ENCODE peak calls at places on chromosomes 4 and X, in eight cellular contexts. O is vagina, Z is stomach, R is body of pancreas, P is A549, N is suprapubic skin, G is thyroid gland, J is K562. F is an unnamed sample.
A peak's percentile ranks its signal among the peaks of the same experiment; 100 is the strongest.

GRCh38 chr4:89303177-89303576 is 4.4 kb downstream of the GPRIN3 start:
- DNase-seq in R (peak; percentile 30), Z (no peak), O (no peak), P (peak; percentile 91), J (no peak), N (no peak), G (no peak), F (no peak)

GRCh38 chr4:8538703-8539567 is 41.3 kb upstream of the GPR78 start:
- DNase-seq in Z (peak; percentile 63), R (peak; percentile 90), N (no peak), P (peak; percentile 57), G (no peak), J (no peak), O (no peak), F (no peak)

GRCh38 chr4:5773271-5773555 is 62.2 kb downstream of the EVC start:
- DNase-seq in N (no peak), Z (no peak), J (no peak), G (no peak), P (no peak), O (no peak), R (no peak), F (no peak)

GRCh38 chr4:110275871-110276270 is 77.5 kb upstream of the ELOVL6 start:
- DNase-seq in R (no peak), O (no peak), G (no peak), J (no peak), N (no peak), Z (no peak), P (no peak), F (no peak)

GRCh38 chrX:12791253-12792228 is at the start of gene PRPS2:
- DNase-seq in Z (peak; percentile 69), N (peak; percentile 80), P (peak; percentile 64), R (peak; percentile 67), J (peak; percentile 89), G (peak; percentile 48), O (no peak), F (peak; percentile 70)

GRCh38 chr4:156983366-156983765 is 11.8 kb upstream of the PDGFC start:
- DNase-seq in J (no peak), P (peak; percentile 16), O (no peak), N (no peak), R (no peak), Z (no peak), G (no peak), F (no peak)

GRCh38 chr4:188282620-188283232 is 143.5 kb downstream of the TRIML1 start:
- DNase-seq in N (no peak), G (no peak), Z (no peak), P (no peak), R (no peak), O (no peak), J (no peak), F (no peak)

GRCh38 chrX:133085785-133086184 is 11.1 kb downstream of the USP26 start:
- DNase-seq in Z (no peak), N (no peak), O (no peak), G (no peak), J (no peak), R (peak; percentile 23), P (no peak), F (no peak)

GRCh38 chrX:18348047-18348446 is 6.4 kb downstream of the SCML2 start:
- DNase-seq in Z (no peak), R (no peak), P (no peak), O (no peak), J (no peak), N (no peak), G (no peak), F (no peak)

GRCh38 chr4:4937926-4938325 is 78.5 kb downstream of the MSX1 start:
- DNase-seq in G (no peak), Z (no peak), P (no peak), R (no peak), J (no peak), N (no peak), O (peak; percentile 52), F (no peak)

GRCh38 chrX:150845091-150845490 is 53.4 kb downstream of the CD99L2 start:
- DNase-seq in P (no peak), R (no peak), N (no peak), Z (no peak), J (no peak), G (no peak), O (no peak), F (no peak)

GRCh38 chrX:129823523-129823922 is 20.2 kb downstream of the ZDHHC9 start:
- DNase-seq in J (no peak), P (no peak), R (no peak), Z (no peak), O (no peak), N (no peak), G (no peak), F (no peak)

GRCh38 chrX:100449696-100450606 is 39.9 kb upstream of the PCDH19 start:
- DNase-seq in N (peak; percentile 60), G (peak; percentile 18), P (no peak), O (no peak), R (peak; percentile 12), Z (no peak), J (no peak), F (no peak)

GRCh38 chr4:138063581-138063980 is 178.6 kb downstream of the SLC7A11 start:
- DNase-seq in P (no peak), G (no peak), R (no peak), J (no peak), Z (no peak), N (no peak), O (no peak), F (no peak)

GRCh38 chr4:17504081-17504480 is 7.8 kb downstream of the QDPR start:
- DNase-seq in G (no peak), R (no peak), P (no peak), N (no peak), Z (no peak), J (no peak), O (no peak), F (no peak)

GRCh38 chrX:13266641-13267420 is 53.0 kb downstream of the ATXN3L start:
- DNase-seq in O (no peak), R (no peak), Z (no peak), G (no peak), N (no peak), J (no peak), P (no peak), F (no peak)

GRCh38 chr4:5753766-5754528 is 42.9 kb downstream of the EVC start:
- DNase-seq in P (peak; percentile 48), N (no peak), R (no peak), Z (no peak), J (no peak), G (peak; percentile 20), O (no peak), F (no peak)

GRCh38 chrX:136395271-136395670 is 92.5 kb upstream of the BRS3 start:
- DNase-seq in N (no peak), O (no peak), Z (no peak), G (no peak), R (no peak), J (no peak), P (no peak), F (no peak)

GRCh38 chr4:38157592-38157991 is 197.4 kb downstream of the PTTG2 start:
- DNase-seq in N (peak; percentile 68), R (peak; percentile 44), P (peak; percentile 66), O (no peak), G (no peak), J (no peak), Z (peak; percentile 40), F (no peak)

GRCh38 chr4:102338405-102338804 is 6.9 kb downstream of the SLC39A8 start:
- DNase-seq in J (no peak), Z (no peak), P (no peak), R (no peak), G (no peak), O (no peak), N (no peak), F (no peak)

GRCh38 chrX:9467181-9467580 is 2.3 kb downstream of the TBL1X start:
- DNase-seq in N (no peak), J (no peak), R (no peak), G (peak; percentile 46), O (no peak), Z (no peak), P (no peak), F (no peak)

GRCh38 chrX:150935466-150935865 is 37.0 kb upstream of the CD99L2 start:
- DNase-seq in Z (no peak), P (peak; percentile 9), O (no peak), R (no peak), J (no peak), G (peak; percentile 1), N (no peak), F (no peak)

GRCh38 chr4:106767991-106768390 is 268.1 kb downstream of the DKK2 start:
- DNase-seq in R (no peak), P (no peak), J (no peak), G (no peak), N (no peak), Z (no peak), O (no peak), F (no peak)

GRCh38 chrX:10156199-10157031 is at the start of gene CLCN4:
- DNase-seq in G (peak; percentile 83), J (no peak), O (no peak), R (peak; percentile 72), N (no peak), P (peak; percentile 47), Z (peak; percentile 70), F (no peak)

GRCh38 chr4:78560296-78560963 is 8.9 kb downstream of the ANXA3 start:
- DNase-seq in Z (no peak), G (no peak), N (no peak), P (peak; percentile 71), R (no peak), O (no peak), J (no peak), F (no peak)
- TF ChIP-seq POLR2A in Z (no peak), G (no peak), N (no peak), P (no peak), R (no peak), O (no peak), J (no peak), F (no peak)

GRCh38 chrX:154546354-154547244 is at the start of gene G6PD:
- DNase-seq in P (peak; percentile 86), J (peak; percentile 91), N (peak; percentile 91), Z (peak; percentile 80), O (no peak), G (peak; percentile 75), R (peak; percentile 78), F (peak; percentile 78)
- TF ChIP-seq POLR2A in P (peak; percentile 92), J (peak; percentile 69), N (no peak), Z (no peak), O (no peak), G (no peak), R (no peak), F (peak; percentile 79)

GRCh38 chr4:85474818-85475630 is at the start of gene ARHGAP24:
- DNase-seq in J (no peak), N (peak; percentile 92), Z (peak; percentile 91), R (peak; percentile 95), P (peak; percentile 91), O (peak; percentile 91), G (peak; percentile 88), F (peak; percentile 40)
- TF ChIP-seq POLR2A in J (no peak), N (peak; percentile 33), Z (no peak), R (peak; percentile 92), P (no peak), O (no peak), G (no peak), F (no peak)

DNA sequence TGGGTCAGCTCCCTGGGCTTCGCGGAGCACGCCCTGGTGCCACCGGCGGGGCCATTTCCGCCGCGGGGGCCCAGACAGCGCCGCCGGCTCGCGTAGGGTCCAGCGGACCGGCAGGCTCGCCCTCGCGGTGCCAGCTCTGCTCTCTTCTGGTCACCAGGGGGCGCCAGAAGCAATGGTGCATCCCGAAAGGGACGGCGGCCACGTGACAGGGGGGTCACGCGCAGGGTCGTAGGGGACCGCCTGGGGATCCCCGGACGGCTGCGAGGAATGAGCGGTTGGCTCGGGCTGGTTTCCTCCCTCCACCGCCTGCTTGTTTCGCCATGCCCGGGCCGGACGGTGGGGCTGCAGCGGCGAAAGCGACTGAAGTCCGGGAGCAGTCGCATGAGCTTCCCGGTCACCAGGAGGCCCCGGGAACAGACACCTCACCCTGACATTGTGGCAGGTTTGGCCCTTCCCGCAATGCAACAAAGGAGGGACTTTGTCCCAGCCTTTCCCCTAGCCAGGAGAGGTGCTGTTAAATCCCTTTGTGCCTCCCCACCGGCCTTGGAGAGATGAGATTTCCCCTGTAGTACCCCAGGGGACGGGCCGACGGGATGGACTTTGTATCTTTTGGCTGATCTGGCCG is 15.8 kb downstream of the ZCCHC12 start:
- DNase-seq in Z (peak; percentile 72), P (peak; percentile 80), O (no peak), N (peak; percentile 82), G (peak; percentile 85), R (peak; percentile 75), J (peak; percentile 78), F (peak; percentile 41)
- TF ChIP-seq POLR2A in Z (no peak), P (peak; percentile 39), O (no peak), N (no peak), G (no peak), R (no peak), J (no peak), F (no peak)

F was measured in GM12892.